ENCODE peak calls at places on chromosomes 11 and 22, in five cellular contexts. C is A549, B is uterus, G is mucosa of descending colon, K is thoracic aorta. V is an unnamed sample.

GRCh38 chr11:106399075-106399500 is 321.6 kb downstream of the AASDHPPT start:
- DNase-seq in C (peak; percentile 47), B (peak; percentile 70), G (no peak), K (no peak), V (peak; percentile 9)

GRCh38 chr11:8649361-8649760 is 33.1 kb downstream of the TRIM66 start:
- DNase-seq in C (no peak), B (no peak), G (no peak), K (no peak), V (no peak)

GRCh38 chr11:94457118-94458029 is 36.3 kb downstream of the MRE11 start:
- DNase-seq in C (no peak), B (no peak), G (no peak), K (no peak), V (no peak)

GRCh38 chr11:22079133-22079847 is 113.6 kb upstream of the ANO5 start:
- DNase-seq in C (no peak), B (no peak), G (no peak), K (no peak), V (no peak)

GRCh38 chr11:62680825-62681240 is 2.0 kb upstream of the UBXN1 start:
- DNase-seq in C (peak; percentile 80), B (no peak), G (no peak), K (no peak), V (no peak)

GRCh38 chr11:19853016-19853415 is 140.4 kb downstream of the NAV2 start:
- DNase-seq in C (no peak), B (no peak), G (no peak), K (no peak), V (no peak)

GRCh38 chr11:64853709-64854108 is 9.3 kb upstream of the CDC42BPG start:
- DNase-seq in C (no peak), B (no peak), G (peak; percentile 47), K (no peak), V (no peak)

GRCh38 chr22:47354668-47355387 is 592.4 kb downstream of the TBC1D22A start:
- DNase-seq in C (no peak), B (no peak), G (no peak), K (no peak), V (no peak)

GRCh38 chr22:28989035-28989464 is 72.6 kb downstream of the C22orf31 start:
- DNase-seq in C (no peak), B (peak; percentile 54), G (no peak), K (no peak), V (no peak)

GRCh38 chr11:96338910-96339703 is 3.9 kb downstream of the MAML2 start:
- DNase-seq in C (no peak), B (no peak), G (peak; percentile 57), K (no peak), V (peak; percentile 35)

GRCh38 chr11:8794126-8794525 is 111.5 kb downstream of the RPL27A start:
- DNase-seq in C (no peak), B (no peak), G (no peak), K (no peak), V (no peak)

GRCh38 chr11:60343094-60343704 is 16.1 kb downstream of the MS4A6E start:
- DNase-seq in C (peak; percentile 10), B (no peak), G (no peak), K (no peak), V (no peak)

GRCh38 chr11:99271527-99271926 is 250.8 kb downstream of the CNTN5 start:
- DNase-seq in C (no peak), B (no peak), G (no peak), K (no peak), V (no peak)

GRCh38 chr11:89458646-89459045 is 32.5 kb downstream of the NOX4 start:
- DNase-seq in C (no peak), B (no peak), G (no peak), K (no peak), V (no peak)

GRCh38 chr11:134120921-134121526 is 52.2 kb downstream of the JAM3 start:
- DNase-seq in C (no peak), B (peak; percentile 31), G (no peak), K (no peak), V (no peak)

GRCh38 chr22:27845603-27846100 is 44.1 kb upstream of the MN1 start:
- DNase-seq in C (no peak), B (no peak), G (no peak), K (no peak), V (no peak)

GRCh38 chr11:116353517-116353916 is 419.3 kb downstream of the BUD13 start:
- DNase-seq in C (no peak), B (no peak), G (no peak), K (no peak), V (no peak)

GRCh38 chr11:117171648-117172051 is 6.9 kb upstream of the SIDT2 start:
- DNase-seq in C (no peak), B (no peak), G (no peak), K (no peak), V (no peak)

GRCh38 chr22:25630446-25630845 is 66.0 kb downstream of the GRK3 start:
- DNase-seq in C (no peak), B (no peak), G (no peak), K (no peak), V (no peak)

GRCh38 chr22:30265131-30265720 is 1.4 kb downstream of the OSM start:
- DNase-seq in C (no peak), B (no peak), G (no peak), K (no peak), V (no peak)

GRCh38 chr11:48167380-48167779 is 49.2 kb upstream of the OR4B1 start:
- DNase-seq in C (no peak), B (no peak), G (no peak), K (no peak), V (no peak)

GRCh38 chr11:27248430-27249207 is 114.4 kb downstream of the CCDC34 start:
- DNase-seq in C (no peak), B (no peak), G (no peak), K (no peak), V (no peak)

GRCh38 chr11:76660533-76661305 is 9.8 kb downstream of the LRRC32 start:
- DNase-seq in C (no peak), B (no peak), G (no peak), K (no peak), V (no peak)

GRCh38 chr11:82960000-82960778 is 58.7 kb downstream of the DDIAS start:
- DNase-seq in C (no peak), B (no peak), G (no peak), K (no peak), V (no peak)

GRCh38 chr11:107438148-107438547 is 19.5 kb downstream of the CWF19L2 start:
- DNase-seq in C (no peak), B (no peak), G (no peak), K (no peak), V (no peak)

GRCh38 chr11:128741511-128741910 is 47.6 kb downstream of the FLI1 start:
- DNase-seq in C (no peak), B (no peak), G (no peak), K (no peak), V (no peak)

GRCh38 chr11:130449246-130449990 is 973 bp downstream of the ADAMTS15 start:
- DNase-seq in C (no peak), B (no peak), G (peak; percentile 52), K (no peak), V (no peak)

GRCh38 chr22:31538815-31539214 is 42.5 kb downstream of the SFI1 start:
- DNase-seq in C (no peak), B (no peak), G (no peak), K (no peak), V (no peak)

GRCh38 chr11:69831985-69832384 is 12.8 kb upstream of the FGF3 start:
- DNase-seq in C (no peak), B (no peak), G (no peak), K (no peak), V (no peak)

GRCh38 chr22:39292002-39292401 is 27.4 kb downstream of the RPL3 start:
- DNase-seq in C (no peak), B (no peak), G (no peak), K (no peak), V (no peak)

GRCh38 chr11:18526130-18526520 is 617 bp downstream of the TSG101 start:
- DNase-seq in C (no peak), B (no peak), G (no peak), K (no peak), V (no peak)

GRCh38 chr11:1280116-1281035 is 29.1 kb downstream of the TOLLIP start:
- DNase-seq in C (no peak), B (no peak), G (no peak), K (no peak), V (no peak)

GRCh38 chr11:88357323-88358039 is 19.9 kb upstream of the CTSC start:
- DNase-seq in C (no peak), B (no peak), G (no peak), K (no peak), V (no peak)

GRCh38 chr11:128417607-128418324 is 169.6 kb downstream of the ETS1 start:
- DNase-seq in C (no peak), B (no peak), G (no peak), K (no peak), V (no peak)

DNA sequence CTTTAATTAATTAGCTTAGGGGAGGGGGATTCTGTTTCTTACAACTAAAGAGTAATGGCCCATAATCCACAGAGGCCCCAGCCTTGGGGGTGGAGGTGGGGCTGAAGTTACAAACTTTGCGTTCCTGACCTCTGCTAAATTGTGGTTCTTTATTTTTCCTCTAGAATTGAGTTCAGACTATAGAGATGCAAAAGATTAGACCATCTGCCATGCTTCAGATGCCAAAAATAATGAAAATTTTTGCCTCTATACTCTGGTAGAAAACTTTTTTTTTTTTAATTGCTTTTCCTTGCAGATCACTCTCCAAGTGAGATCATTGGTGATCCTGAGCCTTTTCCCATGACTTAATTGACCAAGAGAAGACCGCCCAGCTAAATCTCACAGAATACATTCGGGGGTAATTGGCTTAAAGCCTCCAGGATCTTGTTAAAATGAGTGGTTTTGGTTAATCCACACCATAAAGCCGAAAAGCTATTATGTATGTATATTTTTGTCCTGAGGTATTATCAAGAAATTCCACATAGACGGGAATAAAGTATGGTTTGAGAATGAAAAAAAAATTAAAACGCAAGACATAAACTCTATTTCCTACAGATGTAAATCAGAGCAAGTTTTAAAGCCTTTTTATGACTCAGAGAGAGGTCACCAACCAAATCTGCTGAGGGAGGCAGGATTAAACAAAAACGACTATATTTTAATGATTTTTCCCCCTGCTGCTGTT is 63.9 kb downstream of the PARVA start:
- DNase-seq in C (no peak), B (no peak), G (no peak), K (no peak), V (no peak)
- TF ChIP-seq CTCF in C (no peak), B (no peak), G (no peak), K (no peak), V (no peak)

GRCh38 chr22:46077669-46078099 is 72.6 kb upstream of the PPARA start:
- DNase-seq in C (no peak), B (peak; percentile 60), G (peak; percentile 33), K (no peak), V (no peak)
- H3K4me1 ChIP-seq in C (peaks cover 31% of the 10 kb centered on the region), B (peaks cover 11% of the 10 kb centered on the region), G (peaks cover 29% of the 10 kb centered on the region), K (peaks cover 75% of the 10 kb centered on the region), V (peaks cover 88% of the 10 kb centered on the region)

GRCh38 chr11:46330154-46330886 is 16.9 kb upstream of the DGKZ start:
- DNase-seq in C (no peak), B (no peak), G (no peak), K (no peak), V (no peak)
- H3K4me3 ChIP-seq in C (no peak overlapping the region), B (no peak overlapping the region), G (no peak overlapping the region), K (no peak overlapping the region), V (no peak overlapping the region)

GRCh38 chr22:20659920-20660319 is 114.0 kb upstream of the SERPIND1 start:
- DNase-seq in C (no peak), B (no peak), G (no peak), K (no peak), V (no peak)
- TF ChIP-seq CTCF in C (no peak), B (no peak), G (no peak), K (no peak), V (no peak)

V was measured in heart right ventricle.